ENCODE peak calls at places on chromosomes 11 and 22, in six cellular contexts. O, N, U, K, Z and D are unnamed samples. For H3K4me1, the result is how much of the 10 kb centered on the place peaks cover.

GRCh38 chr11:10920205-10920604 is 62.4 kb upstream of the ZBED5 start:
- DNase-seq in O (no peak), U (no peak), N (no peak), K (peak), Z (peak), D (no peak)

GRCh38 chr11:6362185-6362867 is 27.9 kb upstream of the SMPD1 start:
- DNase-seq in O (no peak), Z (no peak), U (no peak), N (peak), K (no peak), D (no peak)

GRCh38 chr11:58573451-58574104 is 2.1 kb downstream of the LPXN start:
- DNase-seq in U (no peak), Z (peak), K (peak), O (peak), N (peak), D (peak)

GRCh38 chr22:23832226-23833016 is 6.4 kb downstream of the DERL3 start:
- DNase-seq in N (peak), Z (no peak), U (no peak), K (no peak), O (no peak), D (no peak)

GRCh38 chr11:47442514-47442913 is 6.4 kb downstream of the RAPSN start:
- DNase-seq in N (peak), Z (no peak), U (no peak), K (no peak), O (no peak), D (no peak)

GRCh38 chr22:49999063-49999900 is 13.3 kb downstream of the IL17REL start:
- DNase-seq in U (no peak), O (no peak), N (peak), Z (no peak), K (peak), D (no peak)

GRCh38 chr22:27641049-27641790 is 160.3 kb downstream of the MN1 start:
- DNase-seq in N (no peak), U (no peak), Z (no peak), O (peak), K (peak), D (no peak)

GRCh38 chr22:49657275-49657973 is 170.2 kb downstream of the BRD1 start:
- DNase-seq in O (no peak), Z (peak), N (peak), U (no peak), K (no peak), D (peak)

GRCh38 chr11:118645066-118645715 is 34.3 kb downstream of the TREH start:
- DNase-seq in Z (no peak), N (no peak), U (no peak), K (no peak), O (no peak), D (no peak)

GRCh38 chr11:86592659-86593451 is 79.6 kb downstream of the ME3 start:
- DNase-seq in U (peak), N (no peak), K (peak), Z (peak), O (peak), D (peak)

GRCh38 chr11:57476883-57477506 is 16.7 kb downstream of the RTN4RL2 start:
- DNase-seq in O (peak), Z (no peak), N (peak), K (peak), U (no peak), D (no peak)

GRCh38 chr11:16945671-16946469 is 68.3 kb downstream of the PLEKHA7 start:
- DNase-seq in O (peak), Z (no peak), K (peak), U (peak), N (no peak), D (peak)

GRCh38 chr11:2901196-2901796 is 15.7 kb upstream of the CDKN1C start:
- DNase-seq in Z (no peak), O (no peak), U (no peak), K (no peak), N (no peak), D (no peak)

GRCh38 chr11:3807856-3808845 is at the start of gene PGAP2:
- DNase-seq in O (peak), U (peak), N (peak), K (peak), Z (peak), D (peak)

GRCh38 chr11:60989108-60989650 is 17.7 kb downstream of the CD6 start:
- DNase-seq in O (no peak), K (no peak), Z (no peak), N (no peak), U (no peak), D (no peak)

GRCh38 chr11:1547467-1548098 is 24.5 kb downstream of the DUSP8 start:
- DNase-seq in Z (no peak), N (peak), U (no peak), O (no peak), K (no peak), D (no peak)
- H3K4me3 ChIP-seq in Z (no peak), N (peak), U (no peak), O (no peak), K (no peak), D (no peak)

GRCh38 chr11:1304376-1304775 is 5.1 kb downstream of the TOLLIP start:
- DNase-seq in K (no peak), O (no peak), U (peak), Z (peak), N (no peak), D (no peak)
- H3K4me1 ChIP-seq in K (half or more), O (under half), U (half or more), Z (under half), N (half or more), D (under half)

GRCh38 chr22:44601189-44601588 is 100.8 kb upstream of the PRR5 start:
- DNase-seq in K (no peak), Z (no peak), O (no peak), U (no peak), N (no peak), D (no peak)
- H3K4me3 ChIP-seq in K (no peak), Z (no peak), O (no peak), U (no peak), N (no peak), D (no peak)

DNA sequence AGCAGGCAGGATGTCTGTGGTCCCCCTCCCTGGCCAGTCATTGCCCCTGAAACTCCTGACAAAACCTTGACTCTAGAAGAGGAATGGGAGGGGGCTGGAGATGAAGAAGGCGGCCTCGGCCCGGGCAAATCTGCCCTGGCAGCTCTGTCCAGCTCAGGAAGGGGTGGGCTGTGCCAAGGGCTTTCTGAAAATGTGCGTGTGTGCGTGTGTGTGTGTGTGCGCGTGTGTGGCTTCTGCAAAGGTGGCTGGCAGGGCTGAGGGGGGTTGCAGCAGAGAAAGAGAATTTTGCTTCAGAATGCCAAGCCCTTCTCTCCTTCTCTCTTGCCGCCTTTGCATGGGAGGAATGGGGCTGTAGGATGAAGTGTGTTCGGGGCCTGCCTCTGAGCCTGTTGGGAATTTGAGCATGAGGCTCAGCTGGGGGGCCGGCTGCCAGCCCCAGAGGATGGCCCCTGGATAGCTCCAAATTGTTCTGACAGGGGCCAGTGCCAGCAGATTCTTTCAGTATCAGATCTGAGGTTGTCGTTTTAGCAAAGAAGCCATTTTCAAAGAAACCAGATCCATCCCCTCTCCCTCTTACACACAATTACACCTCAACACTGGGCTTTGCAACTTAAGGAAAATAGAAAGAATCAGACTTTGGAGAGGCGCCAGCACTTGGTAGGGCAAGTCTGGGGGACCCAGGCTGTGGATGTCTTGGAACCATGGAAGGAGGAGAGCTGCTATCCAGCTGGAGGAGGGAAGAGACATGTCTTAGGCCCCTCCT is 3.5 kb downstream of the TIMP3 start:
- DNase-seq in K (no peak), Z (no peak), U (no peak), N (no peak), O (no peak), D (no peak)
- H3K4me1 ChIP-seq in K (under half), Z (under half), U (half or more), N (under half), O (under half), D (under half)

GRCh38 chr22:41411021-41411851 is 29.5 kb downstream of the TEF start:
- DNase-seq in N (peak), U (no peak), K (peak), Z (no peak), O (no peak), D (no peak)
- H3K4me3 ChIP-seq in N (no peak), U (no peak), K (no peak), Z (no peak), O (no peak), D (no peak)

GRCh38 chr22:46058591-46059519 is 81.9 kb upstream of the WNT7B start:
- DNase-seq in O (peak), K (no peak), N (peak), U (no peak), Z (peak), D (no peak)
- H3K4me1 ChIP-seq in O (half or more), K (under half), N (half or more), U (under half), Z (under half), D (half or more)

GRCh38 chr11:46141597-46141996 is 20.3 kb upstream of the PHF21A start:
- DNase-seq in N (no peak), U (no peak), Z (no peak), K (no peak), O (no peak), D (no peak)

GRCh38 chr11:46144741-46145140 is 23.5 kb upstream of the PHF21A start:
- DNase-seq in Z (no peak), K (no peak), O (no peak), N (no peak), U (no peak), D (no peak)

GRCh38 chr11:46143049-46143806 is 22.0 kb upstream of the PHF21A start:
- DNase-seq in U (no peak), K (no peak), N (no peak), Z (no peak), O (no peak), D (no peak)

GRCh38 chr11:46142561-46142960 is 21.3 kb upstream of the PHF21A start:
- DNase-seq in U (no peak), Z (no peak), K (no peak), O (no peak), N (no peak), D (no peak)
- H3K4me3 ChIP-seq in U (no peak), Z (no peak), K (no peak), O (no peak), N (no peak), D (no peak)